ENCODE peak calls at places on chromosomes 4 and X, in seven cellular contexts. One of them, this sample, is unnamed.

GRCh38 chrX:18548996-18549395 is 122.9 kb downstream of the RS1 start:
- DNase-seq in ACHN: no peak
- DNase-seq in central memory CD4-positive, alpha-beta T cell: no peak
- DNase-seq in activated CD8-positive, alpha-beta memory T cell treated with anti-CD3 and anti-CD28 coated beads for 1 hour: no peak
- DNase-seq in M059J: no peak
- DNase-seq in iPS-NIHi11: no peak
- DNase-seq in putamen: no peak
- DNase-seq in this sample: no peak

GRCh38 chrX:113399501-113400192 is 559.0 kb upstream of the AMOT start:
- DNase-seq in putamen: no peak
- DNase-seq in ACHN: peak; percentile 28
- DNase-seq in activated CD8-positive, alpha-beta memory T cell treated with anti-CD3 and anti-CD28 coated beads for 1 hour: no peak
- DNase-seq in iPS-NIHi11: no peak
- DNase-seq in M059J: peak; percentile 67
- DNase-seq in central memory CD4-positive, alpha-beta T cell: no peak
- DNase-seq in this sample: no peak

GRCh38 chr4:2285665-2286381 is 23.9 kb upstream of the MXD4 start:
- DNase-seq in ACHN: no peak
- DNase-seq in activated CD8-positive, alpha-beta memory T cell treated with anti-CD3 and anti-CD28 coated beads for 1 hour: no peak
- DNase-seq in iPS-NIHi11: no peak
- DNase-seq in putamen: no peak
- DNase-seq in M059J: no peak
- DNase-seq in central memory CD4-positive, alpha-beta T cell: no peak
- DNase-seq in this sample: no peak

GRCh38 chrX:12210196-12210815 is 72.0 kb downstream of the FRMPD4 start:
- DNase-seq in activated CD8-positive, alpha-beta memory T cell treated with anti-CD3 and anti-CD28 coated beads for 1 hour: no peak
- DNase-seq in central memory CD4-positive, alpha-beta T cell: no peak
- DNase-seq in putamen: no peak
- DNase-seq in ACHN: peak; percentile 46
- DNase-seq in M059J: peak; percentile 89
- DNase-seq in iPS-NIHi11: no peak
- DNase-seq in this sample: no peak

GRCh38 chr4:123804171-123804721 is 407.7 kb downstream of the SPRY1 start:
- DNase-seq in central memory CD4-positive, alpha-beta T cell: no peak
- DNase-seq in iPS-NIHi11: no peak
- DNase-seq in activated CD8-positive, alpha-beta memory T cell treated with anti-CD3 and anti-CD28 coated beads for 1 hour: no peak
- DNase-seq in putamen: no peak
- DNase-seq in M059J: no peak
- DNase-seq in ACHN: no peak
- DNase-seq in this sample: no peak

GRCh38 chr4:108081251-108081650 is 87.5 kb downstream of the LEF1 start:
- DNase-seq in activated CD8-positive, alpha-beta memory T cell treated with anti-CD3 and anti-CD28 coated beads for 1 hour: no peak
- DNase-seq in M059J: no peak
- DNase-seq in central memory CD4-positive, alpha-beta T cell: peak; percentile 3
- DNase-seq in iPS-NIHi11: no peak
- DNase-seq in ACHN: no peak
- DNase-seq in putamen: no peak
- DNase-seq in this sample: no peak

GRCh38 chr4:90951037-90951436 is 823.8 kb downstream of the CCSER1 start:
- DNase-seq in M059J: peak; percentile 76
- DNase-seq in ACHN: peak; percentile 84
- DNase-seq in putamen: no peak
- DNase-seq in activated CD8-positive, alpha-beta memory T cell treated with anti-CD3 and anti-CD28 coated beads for 1 hour: no peak
- DNase-seq in iPS-NIHi11: peak; percentile 9
- DNase-seq in central memory CD4-positive, alpha-beta T cell: no peak
- DNase-seq in this sample: no peak

GRCh38 chrX:110915120-110915519 is 119.5 kb upstream of the CHRDL1 start:
- DNase-seq in iPS-NIHi11: peak; percentile 5
- DNase-seq in putamen: no peak
- DNase-seq in ACHN: no peak
- DNase-seq in activated CD8-positive, alpha-beta memory T cell treated with anti-CD3 and anti-CD28 coated beads for 1 hour: no peak
- DNase-seq in central memory CD4-positive, alpha-beta T cell: no peak
- DNase-seq in M059J: peak; percentile 33
- DNase-seq in this sample: no peak

GRCh38 chrX:114976321-114976720 is 41.1 kb downstream of the IL13RA2 start:
- DNase-seq in central memory CD4-positive, alpha-beta T cell: no peak
- DNase-seq in putamen: no peak
- DNase-seq in ACHN: no peak
- DNase-seq in activated CD8-positive, alpha-beta memory T cell treated with anti-CD3 and anti-CD28 coated beads for 1 hour: no peak
- DNase-seq in iPS-NIHi11: no peak
- DNase-seq in M059J: peak; percentile 73
- DNase-seq in this sample: no peak

This sample was measured in CD4-positive, alpha-beta memory T cell.